ENCODE peak calls at places on chromosomes 5 and 9, in five cellular contexts. E is IMR-90, B is mesendoderm, X is H1, C is mesenchymal stem cell. N is an unnamed sample.

GRCh38 chr9:35651964-35652828 is 1.5 kb upstream of the SIT1 start:
- DNase-seq in B (no peak), E (peak), C (peak), X (no peak), N (no peak)

GRCh38 chr9:73643379-73644013 is 491.8 kb downstream of the ANXA1 start:
- DNase-seq in B (peak), E (no peak), X (no peak), C (peak), N (no peak)

GRCh38 chr9:129886226-129887174 is 51.2 kb downstream of the USP20 start:
- DNase-seq in E (no peak), C (no peak), B (no peak), X (no peak), N (peak)

GRCh38 chr5:124868661-124869060 is 122.2 kb upstream of the ZNF608 start:
- DNase-seq in X (no peak), E (no peak), C (no peak), B (no peak), N (no peak)

GRCh38 chr5:142740903-142741302 is 29.3 kb upstream of the ARHGAP26 start:
- DNase-seq in B (no peak), X (no peak), C (no peak), E (no peak), N (no peak)

GRCh38 chr5:143890475-143890874 is 78.5 kb downstream of the HMHB1 start:
- DNase-seq in B (no peak), C (no peak), X (no peak), E (no peak), N (no peak)

GRCh38 chr5:9658726-9659125 is 28.6 kb upstream of the TAS2R1 start:
- DNase-seq in E (peak), X (no peak), B (no peak), C (no peak), N (no peak)

GRCh38 chr5:67257500-67257899 is 60.9 kb upstream of the CD180 start:
- DNase-seq in X (no peak), E (no peak), C (no peak), B (no peak), N (no peak)

GRCh38 chr5:144487761-144488160 is 317.1 kb downstream of the KCTD16 start:
- DNase-seq in X (no peak), E (no peak), B (no peak), C (no peak), N (peak)

GRCh38 chr5:31382051-31382878 is 149.6 kb downstream of the DROSHA start:
- DNase-seq in X (no peak), C (no peak), B (no peak), E (peak), N (no peak)

GRCh38 chr5:43073597-43074546 is 33.8 kb upstream of the ANXA2R start:
- DNase-seq in B (peak), E (peak), X (peak), C (peak), N (peak)

GRCh38 chr5:154761062-154761740 is 6.0 kb downstream of the LARP1 start:
- DNase-seq in C (no peak), X (no peak), E (no peak), B (no peak), N (no peak)

GRCh38 chr9:127253446-127253845 is 11.1 kb upstream of the GARNL3 start:
- DNase-seq in E (no peak), B (peak), X (no peak), C (no peak), N (peak)

GRCh38 chr5:124859027-124859426 is 112.6 kb upstream of the ZNF608 start:
- DNase-seq in C (no peak), B (no peak), E (no peak), X (no peak), N (no peak)

GRCh38 chr9:117325789-117326185 is 89.1 kb downstream of the ASTN2 start:
- DNase-seq in E (no peak), X (no peak), B (no peak), C (no peak), N (no peak)

GRCh38 chr5:154519375-154519774 is 41.3 kb upstream of the HAND1 start:
- DNase-seq in E (peak), X (no peak), B (no peak), C (peak), N (no peak)

GRCh38 chr9:127318651-127319167 is 54.1 kb downstream of the GARNL3 start:
- DNase-seq in B (no peak), E (peak), X (no peak), C (peak), N (no peak)

GRCh38 chr5:108093186-108093585 is 288.7 kb downstream of the FBXL17 start:
- DNase-seq in X (no peak), B (peak), E (peak), C (peak), N (no peak)

GRCh38 chr5:54821445-54822330 is 163.7 kb downstream of the ESM1 start:
- DNase-seq in X (no peak), E (peak), C (no peak), B (peak), N (peak)

GRCh38 chr5:127858116-127858784 is 155.1 kb downstream of the CCDC192 start:
- DNase-seq in X (no peak), E (no peak), C (peak), B (no peak), N (no peak)

GRCh38 chr9:115117999-115118470 is at the start of gene TNC:
- DNase-seq in E (peak), C (peak), X (peak), B (peak), N (peak)

GRCh38 chr9:23746317-23746716 is 79.7 kb downstream of the ELAVL2 start:
- DNase-seq in E (no peak), B (peak), C (no peak), X (no peak), N (no peak)

GRCh38 chr9:117771162-117771561 is 67.0 kb downstream of the TLR4 start:
- DNase-seq in C (no peak), E (no peak), B (no peak), X (no peak), N (no peak)

GRCh38 chr5:56740000-56740399 is 75.3 kb upstream of the MAP3K1 start:
- DNase-seq in X (no peak), B (no peak), C (no peak), E (no peak), N (no peak)

GRCh38 chr5:155822177-155822576 is 504.8 kb upstream of the SGCD start:
- DNase-seq in C (no peak), X (no peak), B (peak), E (no peak), N (no peak)

GRCh38 chr9:98219794-98220370 is 27.4 kb upstream of the CORO2A start:
- DNase-seq in X (no peak), E (no peak), C (no peak), B (peak), N (no peak)

GRCh38 chr9:98222885-98223640 is 30.6 kb upstream of the CORO2A start:
- DNase-seq in E (peak), B (peak), X (no peak), C (peak), N (no peak)

GRCh38 chr9:98218562-98219363 is 26.3 kb upstream of the CORO2A start:
- DNase-seq in B (peak), X (peak), C (no peak), E (peak), N (peak)

GRCh38 chr9:98219364-98219716 is 26.9 kb upstream of the CORO2A start:
- DNase-seq in X (no peak), C (no peak), E (no peak), B (no peak), N (no peak)

GRCh38 chr9:98220911-98221310 is 28.5 kb upstream of the CORO2A start:
- DNase-seq in C (no peak), B (no peak), E (no peak), X (no peak), N (no peak)
- H4K8ac ChIP-seq in C (peak), B (no peak), E (peak), X (no peak), N (no peak)

GRCh38 chr9:122402403-122403268 is 31.8 kb downstream of the PTGS1 start:
- DNase-seq in E (peak), B (no peak), C (peak), X (no peak), N (no peak)

GRCh38 chr9:122394265-122395242 is 23.7 kb downstream of the PTGS1 start:
- DNase-seq in C (peak), X (no peak), B (no peak), E (peak), N (no peak)

GRCh38 chr9:122396622-122397148 is 25.9 kb downstream of the PTGS1 start:
- DNase-seq in X (no peak), E (peak), B (no peak), C (no peak), N (no peak)

GRCh38 chr9:122397749-122398148 is 26.9 kb downstream of the PTGS1 start:
- DNase-seq in E (no peak), X (no peak), C (no peak), B (no peak), N (no peak)

GRCh38 chr9:122398371-122398924 is 27.6 kb downstream of the PTGS1 start:
- DNase-seq in C (no peak), X (no peak), E (no peak), B (no peak), N (no peak)
- H4K8ac ChIP-seq in C (no peak), X (no peak), E (no peak), B (no peak), N (no peak)

DNA sequence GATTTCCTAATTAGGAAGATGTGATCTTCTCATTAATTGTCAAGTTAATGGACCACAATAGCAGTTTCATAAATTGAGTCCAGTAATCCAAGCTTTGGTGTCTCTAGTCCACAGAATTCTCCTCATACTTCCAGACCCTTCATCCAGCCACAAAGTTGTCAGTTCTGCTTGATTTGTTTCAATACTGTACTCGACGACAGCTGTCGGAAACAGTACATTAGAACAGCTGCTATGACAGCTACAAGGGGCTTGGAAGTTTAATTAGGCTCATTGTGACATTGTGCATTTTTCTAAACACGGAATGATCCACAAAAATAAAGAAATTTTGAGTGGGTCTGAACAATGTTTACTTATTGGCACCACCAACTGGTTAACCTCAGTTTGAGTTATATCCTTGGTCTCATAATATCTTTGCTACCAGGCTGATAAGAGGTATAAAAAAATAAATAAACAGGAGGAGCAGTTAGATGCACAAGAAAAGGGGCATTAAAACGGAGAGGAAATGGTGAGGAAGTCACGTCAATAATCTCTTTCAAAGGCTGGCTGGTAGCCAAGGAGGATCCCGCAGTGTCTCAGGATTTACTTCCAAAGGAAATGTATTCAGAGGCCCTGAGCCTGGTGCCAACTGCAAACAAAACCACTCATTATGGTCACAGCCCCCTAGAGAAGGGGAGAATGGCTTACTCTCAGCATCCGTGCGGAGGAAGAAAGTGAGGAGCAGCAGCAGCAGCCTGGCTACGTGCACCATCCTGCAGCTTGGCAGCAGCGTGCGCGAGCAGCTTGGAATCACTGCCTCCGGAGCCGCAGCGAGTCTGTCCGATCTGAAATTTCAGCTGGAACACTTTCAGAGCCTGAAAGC is 933.7 kb upstream of the DMAC1 start:
- DNase-seq in X (no peak), B (peak), E (no peak), C (peak), N (peak)
- H4K8ac ChIP-seq in X (no peak), B (no peak), E (no peak), C (no peak), N (no peak)

GRCh38 chr9:121300283-121301119 is 32.5 kb downstream of the GSN start:
- DNase-seq in X (no peak), C (no peak), E (no peak), B (no peak), N (no peak)

GRCh38 chr9:121298016-121298538 is 30.1 kb downstream of the GSN start:
- DNase-seq in X (no peak), C (no peak), E (no peak), B (no peak), N (no peak)

GRCh38 chr9:121298689-121299112 is 30.7 kb downstream of the GSN start:
- DNase-seq in B (peak), C (no peak), E (no peak), X (no peak), N (no peak)

GRCh38 chr9:121299125-121299466 is 31.1 kb downstream of the GSN start:
- DNase-seq in X (peak), E (no peak), C (no peak), B (peak), N (no peak)

GRCh38 chr9:121299467-121300282 is 31.7 kb downstream of the GSN start:
- DNase-seq in C (peak), B (no peak), X (peak), E (no peak), N (no peak)
- H4K8ac ChIP-seq in C (peak), B (no peak), X (peak), E (no peak), N (no peak)

GRCh38 chr5:138654281-138654867 is 79.2 kb upstream of the HSPA9 start:
- DNase-seq in C (peak), E (peak), X (no peak), B (peak), N (no peak)
- H4K8ac ChIP-seq in C (no peak), E (no peak), X (no peak), B (no peak), N (no peak)

DNA sequence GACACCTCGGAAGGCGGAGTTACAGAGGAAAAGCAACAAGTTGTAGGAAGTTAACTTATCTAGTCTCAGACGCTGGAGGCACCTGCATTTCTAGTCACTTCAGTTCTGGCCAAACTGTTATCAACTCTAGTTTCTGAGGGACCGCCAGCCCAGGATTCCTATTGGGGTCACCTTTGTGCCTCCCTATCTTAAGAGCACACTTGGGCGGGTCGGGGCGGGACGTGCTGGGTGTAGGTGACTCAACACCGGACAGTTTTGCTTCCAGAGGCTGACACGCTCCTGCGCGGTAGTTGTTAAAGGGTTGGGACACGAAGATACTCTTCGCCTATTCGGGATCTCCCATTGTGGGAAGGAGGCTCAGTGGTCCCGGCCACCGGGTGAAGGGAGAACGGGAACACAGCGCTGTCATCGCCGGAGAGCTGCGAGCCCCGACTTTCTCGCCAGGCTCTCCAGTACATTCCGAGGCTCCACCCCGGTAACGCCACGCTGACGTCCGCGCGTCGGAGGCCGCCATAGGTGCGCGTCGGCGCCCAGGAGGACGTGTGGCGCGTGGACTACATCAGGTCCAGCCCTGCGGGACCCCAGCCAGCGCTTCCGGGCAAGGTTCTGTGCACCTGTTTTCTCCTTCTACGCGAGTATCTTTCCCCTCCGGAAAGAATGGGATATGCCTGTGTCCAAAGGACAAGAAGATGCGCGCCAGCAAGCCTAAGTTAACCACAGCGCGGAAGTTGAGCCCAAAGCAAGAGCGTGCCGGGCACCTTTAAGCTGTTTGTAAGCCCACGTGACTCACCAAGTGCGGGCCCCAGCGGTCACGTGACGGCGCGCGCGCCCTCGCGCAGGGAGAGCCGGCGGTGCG is at the start of gene KDM4C:
- DNase-seq in E (peak), X (peak), B (peak), C (peak), N (peak)
- H4K8ac ChIP-seq in E (peak), X (peak), B (no peak), C (peak), N (no peak)

GRCh38 chr5:151253604-151253948 is 591 bp downstream of the GM2A start:
- DNase-seq in E (no peak), C (no peak), B (no peak), X (no peak), N (no peak)
- H4K8ac ChIP-seq in E (peak), C (peak), B (no peak), X (no peak), N (no peak)